ENCODE peak calls at places on chromosomes 16 and 17, in nine cellular contexts. I is K562, O is progenitor cell of endocrine pancreas, P is brain microvascular endothelial cell, R is dorsolateral prefrontal cortex, V is body of pancreas, L is upper lobe of right lung, H is psoas muscle, C is kidney. E is an unnamed sample.

GRCh38 chr17:75643033-75644017 is 10.1 kb downstream of the SMIM5 start:
- DNase-seq in I (no peak), O (no peak), P (no peak), R (no peak), V (no peak), L (no peak), H (no peak), C (peak), E (no peak)

GRCh38 chr16:3668626-3669025 is 14.1 kb downstream of the DNASE1 start:
- DNase-seq in I (no peak), O (no peak), P (no peak), R (no peak), V (no peak), L (no peak), H (peak), C (peak), E (no peak)

GRCh38 chr16:70744366-70744765 is 56.6 kb downstream of the VAC14 start:
- DNase-seq in I (no peak), O (no peak), P (no peak), R (no peak), V (no peak), L (no peak), H (no peak), C (no peak), E (no peak)

GRCh38 chr17:38674013-38674748 is 576 bp downstream of the EPOP start:
- DNase-seq in I (peak), O (no peak), P (no peak), R (no peak), V (peak), L (peak), H (peak), C (peak), E (no peak)

GRCh38 chr17:42857389-42857788 is 6.4 kb downstream of the AOC3 start:
- DNase-seq in I (no peak), O (no peak), P (no peak), R (no peak), V (no peak), L (peak), H (no peak), C (peak), E (no peak)

GRCh38 chr16:80591071-80591935 is 50.5 kb downstream of the DYNLRB2 start:
- DNase-seq in I (no peak), O (no peak), P (no peak), R (no peak), V (no peak), L (no peak), H (no peak), C (no peak), E (no peak)

GRCh38 chr17:55986817-55987216 is 166.5 kb upstream of the ANKFN1 start:
- DNase-seq in I (no peak), O (no peak), P (no peak), R (no peak), V (no peak), L (no peak), H (no peak), C (no peak), E (no peak)

GRCh38 chr16:65070831-65071230 is 51.0 kb downstream of the CDH11 start:
- DNase-seq in I (no peak), O (no peak), P (peak), R (peak), V (peak), L (no peak), H (peak), C (peak), E (peak)

GRCh38 chr16:64305663-64306062 is 816.2 kb downstream of the CDH11 start:
- DNase-seq in I (no peak), O (no peak), P (no peak), R (no peak), V (no peak), L (no peak), H (no peak), C (no peak), E (no peak)

GRCh38 chr17:66900126-66901010 is 64.1 kb upstream of the CACNG4 start:
- DNase-seq in I (peak), O (no peak), P (no peak), R (no peak), V (no peak), L (peak), H (no peak), C (no peak), E (no peak)

GRCh38 chr17:36949461-36949927 is 740 bp downstream of the AATF start:
- DNase-seq in I (no peak), O (no peak), P (no peak), R (no peak), V (no peak), L (no peak), H (no peak), C (no peak), E (no peak)

GRCh38 chr17:19448341-19449268 is 37.6 kb downstream of the RNF112 start:
- DNase-seq in I (no peak), O (no peak), P (peak), R (no peak), V (no peak), L (no peak), H (no peak), C (no peak), E (no peak)

GRCh38 chr16:24738895-24739294 is 9.4 kb downstream of the TNRC6A start:
- DNase-seq in I (no peak), O (no peak), P (no peak), R (no peak), V (no peak), L (no peak), H (no peak), C (no peak), E (no peak)

GRCh38 chr17:45834471-45835396 is 9.9 kb upstream of the SPPL2C start:
- DNase-seq in I (no peak), O (no peak), P (no peak), R (no peak), V (no peak), L (no peak), H (no peak), C (no peak), E (no peak)

GRCh38 chr17:59329558-59330313 is 1.7 kb upstream of the YPEL2 start:
- DNase-seq in I (peak), O (peak), P (peak), R (peak), V (peak), L (peak), H (peak), C (no peak), E (peak)

GRCh38 chr16:56912746-56913703 is 18.9 kb upstream of the HERPUD1 start:
- DNase-seq in I (no peak), O (no peak), P (peak), R (no peak), V (no peak), L (peak), H (no peak), C (no peak), E (no peak)

GRCh38 chr17:58161566-58161965 is 5.2 kb upstream of the OR4D2 start:
- DNase-seq in I (no peak), O (no peak), P (no peak), R (no peak), V (no peak), L (no peak), H (no peak), C (no peak), E (no peak)

GRCh38 chr16:7992616-7993015 is 597.7 kb downstream of the TMEM114 start:
- DNase-seq in I (no peak), O (no peak), P (no peak), R (no peak), V (no peak), L (no peak), H (no peak), C (no peak), E (no peak)

GRCh38 chr17:83161298-83162034 is 82.1 kb downstream of the METRNL start:
- DNase-seq in I (no peak), O (no peak), P (no peak), R (no peak), V (peak), L (peak), H (no peak), C (peak), E (peak)

GRCh38 chr16:75559002-75559401 is 3.0 kb upstream of the TMEM231 start:
- DNase-seq in I (no peak), O (no peak), P (no peak), R (no peak), V (no peak), L (no peak), H (no peak), C (no peak), E (no peak)

GRCh38 chr17:16935786-16936185 is 36.1 kb downstream of the TNFRSF13B start:
- DNase-seq in I (no peak), O (no peak), P (no peak), R (peak), V (peak), L (no peak), H (no peak), C (no peak), E (peak)

DNA sequence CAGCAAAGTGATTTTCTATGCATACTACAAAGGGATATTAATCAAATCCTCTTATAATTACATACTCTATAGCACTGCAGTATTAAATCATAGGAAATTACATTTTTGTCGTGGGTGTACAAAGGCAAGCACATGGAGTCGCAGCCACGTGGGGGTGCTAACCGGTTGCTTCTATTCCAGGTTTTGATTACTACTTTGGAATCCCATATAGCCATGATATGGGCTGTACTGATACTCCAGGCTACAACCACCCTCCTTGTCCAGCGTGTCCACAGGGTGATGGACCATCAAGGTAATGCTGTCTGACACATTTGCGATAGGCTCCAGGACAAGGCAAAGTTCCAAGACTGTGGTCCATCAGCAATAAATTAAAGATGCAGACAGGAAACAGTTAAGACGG is 60.1 kb downstream of the ARSG start:
- DNase-seq in I (no peak), O (no peak), P (peak), R (no peak), V (peak), L (no peak), H (no peak), C (no peak), E (no peak)
- TF ChIP-seq CTCF in I (peak), O (no peak), P (peak), R (no peak), V (peak), L (peak), H (peak), C (no peak), E (no peak)

GRCh38 chr17:50113624-50114320 is 16.2 kb downstream of the SAMD14 start:
- DNase-seq in I (no peak), O (no peak), P (no peak), R (no peak), V (no peak), L (no peak), H (no peak), C (peak), E (no peak)
- TF ChIP-seq CTCF in I (no peak), O (no peak), P (no peak), R (no peak), V (no peak), L (no peak), H (no peak), C (no peak), E (no peak)

GRCh38 chr17:49244839-49245238 is 14.3 kb upstream of the PHOSPHO1 start:
- DNase-seq in I (no peak), O (no peak), P (no peak), R (no peak), V (no peak), L (no peak), H (no peak), C (no peak), E (no peak)
- TF ChIP-seq CTCF in I (no peak), O (no peak), P (no peak), R (no peak), V (no peak), L (no peak), H (no peak), C (no peak), E (no peak)

DNA sequence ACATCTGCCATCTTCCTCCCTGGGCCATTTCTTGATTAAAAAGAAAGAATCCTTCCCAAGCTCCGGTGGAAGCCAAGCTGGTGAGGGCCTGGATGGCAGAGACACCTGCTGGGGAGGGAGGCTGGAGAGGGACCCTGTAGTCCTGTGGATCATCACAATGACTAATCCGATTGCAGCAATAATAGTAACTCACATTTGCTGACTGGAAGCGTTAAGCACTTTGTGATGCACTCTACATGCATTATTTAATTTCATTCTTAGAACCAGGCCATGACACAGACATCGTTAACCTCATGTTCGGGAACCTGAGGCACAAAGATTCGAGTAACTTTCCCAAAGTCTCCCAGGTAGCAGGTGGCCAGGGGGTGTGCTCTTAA is 13.8 kb upstream of the TBX2 start:
- DNase-seq in I (no peak), O (no peak), P (no peak), R (no peak), V (no peak), L (no peak), H (no peak), C (no peak), E (no peak)
- TF ChIP-seq CTCF in I (no peak), O (no peak), P (no peak), R (no peak), V (no peak), L (no peak), H (no peak), C (no peak), E (no peak)

DNA sequence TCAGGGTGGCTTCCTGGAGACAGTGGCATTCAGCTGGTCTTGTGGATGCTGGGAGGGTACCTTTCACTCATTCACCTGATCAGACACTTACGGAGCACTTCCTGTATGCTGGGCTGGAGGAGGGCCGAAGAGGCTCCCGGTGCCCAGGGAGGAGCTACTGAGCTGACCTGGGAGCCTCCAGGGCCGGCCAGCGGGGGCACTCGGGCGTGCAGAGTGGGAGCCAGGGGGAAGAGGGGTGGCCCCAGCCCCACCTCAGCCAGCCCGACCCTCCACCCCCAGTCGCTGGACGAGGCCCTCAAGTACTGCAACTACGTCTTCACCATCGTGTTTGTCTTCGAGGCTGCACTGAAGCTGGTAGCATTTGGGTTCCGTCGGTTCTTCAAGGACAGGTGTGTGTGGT is 10.4 kb downstream of the TPSG1 start:
- DNase-seq in I (no peak), O (no peak), P (no peak), R (no peak), V (no peak), L (no peak), H (no peak), C (no peak), E (no peak)
- TF ChIP-seq CTCF in I (no peak), O (no peak), P (no peak), R (no peak), V (no peak), L (no peak), H (no peak), C (no peak), E (no peak)

GRCh38 chr17:27240086-27240801 is 53.7 kb upstream of the WSB1 start:
- DNase-seq in I (no peak), O (no peak), P (no peak), R (no peak), V (no peak), L (no peak), H (no peak), C (no peak), E (no peak)
- TF ChIP-seq CTCF in I (no peak), O (no peak), P (no peak), R (no peak), V (no peak), L (no peak), H (no peak), C (no peak), E (no peak)

GRCh38 chr16:14015461-14015860 is 55.7 kb upstream of the MRTFB start:
- DNase-seq in I (no peak), O (no peak), P (no peak), R (no peak), V (no peak), L (no peak), H (no peak), C (no peak), E (peak)

GRCh38 chr16:14013571-14014283 is 57.4 kb upstream of the MRTFB start:
- DNase-seq in I (no peak), O (no peak), P (peak), R (no peak), V (peak), L (no peak), H (peak), C (no peak), E (peak)

GRCh38 chr16:14015017-14015416 is 56.1 kb upstream of the MRTFB start:
- DNase-seq in I (no peak), O (no peak), P (no peak), R (no peak), V (no peak), L (no peak), H (no peak), C (no peak), E (no peak)

GRCh38 chr16:14014284-14014625 is 56.9 kb upstream of the MRTFB start:
- DNase-seq in I (no peak), O (no peak), P (no peak), R (no peak), V (no peak), L (no peak), H (no peak), C (no peak), E (no peak)

DNA sequence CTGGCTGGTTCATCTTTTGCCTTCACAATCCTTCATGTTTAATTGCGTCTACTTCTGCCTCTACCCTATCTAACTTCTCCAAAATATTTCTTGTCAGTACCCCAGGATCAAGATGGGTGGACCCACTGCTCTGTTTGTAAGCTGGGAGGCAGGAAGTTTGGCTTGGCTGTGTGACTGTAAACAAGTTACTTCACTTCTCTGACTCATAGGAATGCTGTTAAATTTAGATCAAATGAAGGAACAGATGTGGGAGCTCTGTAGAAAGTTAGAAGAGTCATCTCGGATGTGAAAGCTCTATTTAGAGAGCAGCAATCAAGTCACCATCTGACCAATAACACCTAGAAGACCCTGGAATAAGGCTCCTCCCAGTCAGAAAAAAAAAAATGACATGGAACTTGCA is 55.2 kb upstream of the MRTFB start:
- DNase-seq in I (no peak), O (no peak), P (peak), R (no peak), V (no peak), L (no peak), H (no peak), C (no peak), E (peak)
- TF ChIP-seq CTCF in I (no peak), O (no peak), P (no peak), R (no peak), V (no peak), L (peak), H (peak), C (no peak), E (no peak)

GRCh38 chr17:8900626-8901585 is 33.4 kb upstream of the PIK3R6 start:
- DNase-seq in I (peak), O (no peak), P (no peak), R (no peak), V (no peak), L (no peak), H (no peak), C (no peak), E (peak)

GRCh38 chr17:8904201-8904600 is 36.7 kb upstream of the PIK3R6 start:
- DNase-seq in I (no peak), O (no peak), P (no peak), R (no peak), V (no peak), L (no peak), H (no peak), C (no peak), E (no peak)

GRCh38 chr17:8904686-8905085 is 37.2 kb upstream of the PIK3R6 start:
- DNase-seq in I (no peak), O (no peak), P (no peak), R (no peak), V (no peak), L (no peak), H (no peak), C (no peak), E (no peak)

GRCh38 chr17:8909621-8910292 is 42.3 kb upstream of the PIK3R6 start:
- DNase-seq in I (no peak), O (no peak), P (no peak), R (no peak), V (no peak), L (no peak), H (no peak), C (no peak), E (no peak)

DNA sequence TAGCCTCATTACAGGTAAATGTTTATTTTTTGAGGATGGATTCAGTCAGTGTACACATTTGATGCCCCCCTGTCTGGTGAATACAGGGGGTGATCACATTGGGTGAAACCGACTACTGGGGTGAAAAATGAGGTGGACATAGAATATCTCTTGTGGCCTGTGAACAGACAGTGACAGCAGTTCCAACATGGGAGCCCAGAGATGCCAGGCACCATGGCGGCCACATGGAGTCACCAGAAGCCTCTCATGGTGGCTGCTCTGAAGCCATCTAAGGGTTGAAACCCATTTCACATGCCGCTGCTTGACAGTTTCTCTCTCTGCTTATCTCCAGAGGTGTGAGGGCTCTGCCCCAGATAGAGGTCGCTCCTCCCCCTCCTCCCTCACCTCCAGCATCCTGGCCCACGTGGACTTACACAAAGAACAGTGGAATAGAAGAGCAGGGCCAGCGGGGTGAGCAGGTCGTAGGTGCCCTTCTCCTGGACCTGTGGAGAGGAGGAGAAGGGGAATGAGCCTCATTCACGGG is 37.8 kb upstream of the PIK3R6 start:
- DNase-seq in I (no peak), O (no peak), P (no peak), R (no peak), V (no peak), L (no peak), H (no peak), C (no peak), E (no peak)
- TF ChIP-seq CTCF in I (no peak), O (no peak), P (no peak), R (no peak), V (no peak), L (no peak), H (no peak), C (no peak), E (no peak)

E was measured in coronary artery.